ENCODE peak calls at places on chromosome 1, in four cellular contexts. T is osteoblast, S is tibial artery, J is HFF-Myc. R is an unnamed sample.
A peak's percentile ranks its signal among the peaks of the same experiment; 100 is the strongest.

GRCh38 chr1:13512472-13512871 is 1.3 kb downstream of the LRRC38 start:
- DNase-seq in T (no peak), S (no peak), J (no peak), R (no peak)

GRCh38 chr1:235898126-235898525 is 31.4 kb upstream of the LYST start:
- DNase-seq in T (no peak), S (no peak), J (no peak), R (no peak)

GRCh38 chr1:184143449-184143848 is 91.9 kb downstream of the TSEN15 start:
- DNase-seq in T (no peak), S (no peak), J (no peak), R (peak; percentile 52)

GRCh38 chr1:151326619-151327222 is 495 bp downstream of the PI4KB start:
- DNase-seq in T (peak; percentile 96), S (peak; percentile 77), J (no peak), R (peak; percentile 61)

GRCh38 chr1:97186381-97186780 is 464.8 kb downstream of the PTBP2 start:
- DNase-seq in T (no peak), S (no peak), J (no peak), R (peak; percentile 33)

GRCh38 chr1:85282424-85282823 is 6.0 kb upstream of the BCL10 start:
- DNase-seq in T (no peak), S (no peak), J (no peak), R (no peak)

GRCh38 chr1:228097333-228098081 is 5.6 kb downstream of the C1orf35 start:
- DNase-seq in T (peak; percentile 43), S (peak; percentile 63), J (no peak), R (no peak)

GRCh38 chr1:55275976-55276375 is 60.8 kb upstream of the USP24 start:
- DNase-seq in T (no peak), S (no peak), J (no peak), R (peak; percentile 26)

GRCh38 chr1:156641761-156642264 is at the start of gene BCAN:
- DNase-seq in T (peak; percentile 88), S (no peak), J (no peak), R (peak; percentile 27)

GRCh38 chr1:61892977-61893376 is 150.7 kb downstream of the PATJ start:
- DNase-seq in T (no peak), S (no peak), J (no peak), R (no peak)

GRCh38 chr1:53137729-53138128 is 4.7 kb downstream of the SLC1A7 start:
- DNase-seq in T (no peak), S (no peak), J (no peak), R (no peak)

DNA sequence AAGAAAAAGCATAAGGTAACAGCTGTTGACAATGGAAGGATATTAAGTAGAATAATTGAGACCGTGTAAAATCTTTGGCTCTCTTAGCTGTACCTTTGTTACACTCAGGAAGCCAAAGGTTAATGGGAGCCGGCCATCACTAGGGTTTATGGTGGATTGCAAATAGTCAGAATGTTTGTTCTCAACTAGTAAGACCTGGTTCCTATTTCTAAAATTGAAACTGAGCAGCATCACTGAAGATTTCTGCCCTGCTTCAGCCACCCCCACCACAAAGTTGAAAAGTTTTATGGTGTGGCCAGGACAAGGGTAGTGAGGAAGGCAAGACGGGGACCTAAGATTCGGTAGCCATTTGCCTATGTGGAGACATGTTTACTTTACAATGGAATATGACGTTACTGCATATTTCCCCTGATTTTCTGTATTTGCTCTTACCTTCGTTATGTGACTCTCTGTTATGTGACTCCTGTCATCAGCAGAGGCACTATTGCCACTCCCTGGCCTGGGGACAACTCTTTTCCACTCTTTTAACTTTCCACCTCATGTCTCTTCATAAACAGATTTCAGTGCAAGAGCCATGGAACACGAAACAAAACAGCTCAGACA is 41.4 kb upstream of the KIF1B start:
- DNase-seq in T (no peak), S (peak; percentile 21), J (no peak), R (no peak)
- TF ChIP-seq CTCF in T (no peak), S (no peak), J (no peak), R (no peak)

GRCh38 chr1:201026234-201026633 is 2.7 kb upstream of the KIF21B start:
- DNase-seq in T (peak; percentile 78), S (no peak), J (no peak), R (no peak)
- H3K4me3 ChIP-seq in T (no peak overlapping the region), S (no peak overlapping the region), J (no peak overlapping the region), R (no peak overlapping the region)

GRCh38 chr1:226203693-226204092 is 17.2 kb upstream of the ACBD3 start:
- DNase-seq in T (no peak), S (peak; percentile 37), J (no peak), R (no peak)

GRCh38 chr1:226203237-226203636 is 16.7 kb upstream of the ACBD3 start:
- DNase-seq in T (no peak), S (no peak), J (no peak), R (no peak)

GRCh38 chr1:226202246-226202645 is 15.7 kb upstream of the ACBD3 start:
- DNase-seq in T (no peak), S (no peak), J (no peak), R (no peak)

GRCh38 chr1:226199971-226200370 is 13.4 kb upstream of the ACBD3 start:
- DNase-seq in T (no peak), S (no peak), J (no peak), R (no peak)

DNA sequence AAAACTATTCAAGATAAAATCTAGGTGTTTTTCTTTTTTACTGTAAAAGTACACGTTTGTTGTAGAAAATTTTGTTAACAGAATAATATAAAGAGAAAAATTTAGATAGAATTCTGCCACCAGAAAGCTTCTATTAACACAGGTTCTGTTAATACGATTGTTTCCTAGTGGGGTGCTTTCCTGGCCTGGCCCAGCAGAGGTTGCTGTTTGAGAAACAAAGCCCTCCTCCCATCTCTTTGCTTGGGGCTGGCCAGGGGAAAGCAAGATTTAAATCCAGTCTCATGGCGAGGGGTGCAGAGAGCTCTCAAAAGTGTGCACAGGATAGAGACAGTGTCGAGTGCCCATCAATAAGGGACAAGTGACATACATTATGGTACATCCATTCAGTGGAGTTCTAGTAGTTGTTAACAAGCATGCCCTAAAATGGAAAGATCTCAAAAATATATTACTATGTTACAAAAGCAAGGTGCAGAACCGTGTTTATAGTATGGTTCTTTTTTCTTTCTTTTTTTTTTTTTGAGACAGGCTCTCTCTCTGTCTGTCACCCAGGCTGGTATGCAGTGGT is 14.6 kb upstream of the ACBD3 start:
- DNase-seq in T (no peak), S (no peak), J (no peak), R (peak; percentile 57)
- TF ChIP-seq CTCF in T (peak; percentile 57), S (no peak), J (peak; percentile 30), R (peak; percentile 76)

DNA sequence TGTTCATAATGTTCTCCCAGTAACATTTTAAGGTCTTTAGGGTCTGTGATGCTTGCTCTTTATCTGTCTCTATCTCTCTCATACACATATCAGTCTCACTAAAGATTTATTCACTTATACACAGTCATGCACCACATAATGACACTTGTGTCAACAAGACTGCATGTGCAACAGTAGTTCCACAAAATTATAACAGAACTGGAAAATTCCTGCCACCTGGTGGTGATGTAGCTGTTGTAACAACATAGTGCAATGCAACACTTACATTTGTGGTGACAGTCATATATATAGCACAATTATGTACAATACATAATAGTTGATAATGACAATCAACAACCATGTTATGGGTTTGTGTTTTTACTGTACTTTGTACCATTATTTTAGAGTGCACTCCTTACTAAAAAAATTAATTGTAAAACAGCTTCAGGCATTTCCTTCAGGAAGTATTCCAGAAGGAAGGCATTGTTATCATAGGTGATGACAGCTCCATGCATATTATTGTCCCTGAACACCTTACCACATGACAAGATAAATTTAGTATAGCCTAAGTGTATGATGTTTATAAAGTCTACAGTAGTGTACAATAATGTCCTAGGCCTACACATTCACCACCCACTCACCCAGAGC is 8.1 kb downstream of the TDRD5 start:
- DNase-seq in T (no peak), S (no peak), J (peak; percentile 2), R (peak; percentile 47)
- H3K4me3 ChIP-seq in T (no peak overlapping the region), S (no peak overlapping the region), J (no peak overlapping the region), R (no peak overlapping the region)

GRCh38 chr1:36174716-36175115 is 18.8 kb downstream of the MAP7D1 start:
- DNase-seq in T (no peak), S (no peak), J (no peak), R (no peak)

GRCh38 chr1:36178479-36179219 is 22.7 kb downstream of the MAP7D1 start:
- DNase-seq in T (peak; percentile 74), S (no peak), J (no peak), R (no peak)

GRCh38 chr1:36175137-36176095 is 19.5 kb downstream of the MAP7D1 start:
- DNase-seq in T (peak; percentile 94), S (peak; percentile 84), J (no peak), R (peak; percentile 86)

GRCh38 chr1:36177589-36178463 is 21.9 kb downstream of the MAP7D1 start:
- DNase-seq in T (peak; percentile 58), S (no peak), J (no peak), R (no peak)

GRCh38 chr1:36176151-36176949 is 20.4 kb downstream of the MAP7D1 start:
- DNase-seq in T (peak; percentile 65), S (no peak), J (no peak), R (no peak)
- TF ChIP-seq CTCF in T (no peak), S (no peak), J (no peak), R (no peak)

R was measured in choroid plexus epithelial cell.